ENCODE peak calls at places on chromosomes 11 and 22, in five cellular contexts. One of them, this sample, is unnamed.

GRCh38 chr11:64151337-64151736 is 14.6 kb downstream of the MACROD1 start:
- DNase-seq in GM23338: no peak
- DNase-seq in HCT116: no peak
- DNase-seq in HepG2: no peak
- DNase-seq in PC-3: no peak
- DNase-seq in this sample: no peak

GRCh38 chr11:78361228-78361627 is 56.4 kb downstream of the GAB2 start:
- DNase-seq in HepG2: no peak
- DNase-seq in HCT116: no peak
- DNase-seq in GM23338: no peak
- DNase-seq in PC-3: no peak
- DNase-seq in this sample: no peak

GRCh38 chr11:68264244-68264643 is 7.5 kb downstream of the C11orf24 start:
- DNase-seq in PC-3: no peak
- DNase-seq in GM23338: no peak
- DNase-seq in HCT116: no peak
- DNase-seq in HepG2: no peak
- DNase-seq in this sample: no peak

GRCh38 chr22:50119169-50119767 is 29.5 kb downstream of the MOV10L1 start:
- DNase-seq in PC-3: no peak
- DNase-seq in HepG2: no peak
- DNase-seq in HCT116: no peak
- DNase-seq in GM23338: no peak
- DNase-seq in this sample: no peak

GRCh38 chr11:73521621-73522020 is 76.3 kb downstream of the FAM168A start:
- DNase-seq in HCT116: peak
- DNase-seq in GM23338: no peak
- DNase-seq in PC-3: peak
- DNase-seq in HepG2: peak
- DNase-seq in this sample: peak

GRCh38 chr11:55457641-55458040 is 89.9 kb downstream of the OR4A15 start:
- DNase-seq in GM23338: no peak
- DNase-seq in HepG2: no peak
- DNase-seq in PC-3: peak
- DNase-seq in HCT116: no peak
- DNase-seq in this sample: no peak

GRCh38 chr11:117909611-117910382 is 19.4 kb downstream of the TMPRSS13 start:
- DNase-seq in PC-3: no peak
- DNase-seq in GM23338: no peak
- DNase-seq in HepG2: no peak
- DNase-seq in HCT116: no peak
- DNase-seq in this sample: no peak

GRCh38 chr22:36546932-36547331 is 18.0 kb upstream of the EIF3D start:
- DNase-seq in HCT116: peak
- DNase-seq in PC-3: peak
- DNase-seq in HepG2: peak
- DNase-seq in GM23338: no peak
- DNase-seq in this sample: peak

GRCh38 chr11:70542811-70543210 is 144.5 kb downstream of the CTTN start:
- DNase-seq in HCT116: no peak
- DNase-seq in GM23338: no peak
- DNase-seq in PC-3: no peak
- DNase-seq in HepG2: no peak
- DNase-seq in this sample: no peak

GRCh38 chr11:26943636-26944035 is 50.3 kb upstream of the FIBIN start:
- DNase-seq in HepG2: no peak
- DNase-seq in HCT116: no peak
- DNase-seq in GM23338: no peak
- DNase-seq in PC-3: no peak
- DNase-seq in this sample: no peak

GRCh38 chr22:46557736-46558480 is 20.5 kb upstream of the CELSR1 start:
- DNase-seq in GM23338: no peak
- DNase-seq in PC-3: no peak
- DNase-seq in HepG2: no peak
- DNase-seq in HCT116: no peak
- DNase-seq in this sample: no peak

GRCh38 chr22:46563381-46564083 is 26.1 kb upstream of the CELSR1 start:
- DNase-seq in HCT116: peak
- DNase-seq in PC-3: peak
- DNase-seq in GM23338: peak
- DNase-seq in HepG2: peak
- DNase-seq in this sample: peak

GRCh38 chr22:46560696-46561295 is 23.4 kb upstream of the CELSR1 start:
- DNase-seq in GM23338: no peak
- DNase-seq in PC-3: no peak
- DNase-seq in HCT116: no peak
- DNase-seq in HepG2: no peak
- DNase-seq in this sample: no peak

GRCh38 chr22:46564084-46564714 is 26.8 kb upstream of the CELSR1 start:
- DNase-seq in GM23338: no peak
- DNase-seq in HepG2: no peak
- DNase-seq in HCT116: no peak
- DNase-seq in PC-3: no peak
- DNase-seq in this sample: no peak

GRCh38 chr22:46561435-46561905 is 24.1 kb upstream of the CELSR1 start:
- DNase-seq in HCT116: peak
- DNase-seq in PC-3: peak
- DNase-seq in HepG2: peak
- DNase-seq in GM23338: peak
- DNase-seq in this sample: no peak
- H2AFZ ChIP-seq in HCT116: no peak
- H2AFZ ChIP-seq in PC-3: peak
- H2AFZ ChIP-seq in HepG2: no peak
- H2AFZ ChIP-seq in GM23338: peak
- H2AFZ ChIP-seq in this sample: no peak

GRCh38 chr11:104873252-104873651 is 25.0 kb downstream of the CASP12 start:
- DNase-seq in GM23338: peak
- DNase-seq in HCT116: no peak
- DNase-seq in PC-3: no peak
- DNase-seq in HepG2: no peak
- DNase-seq in this sample: no peak
- TF ChIP-seq CTCF in GM23338: peak
- TF ChIP-seq CTCF in HCT116: peak
- TF ChIP-seq CTCF in PC-3: peak
- TF ChIP-seq CTCF in HepG2: no peak
- TF ChIP-seq CTCF in this sample: peak

DNA sequence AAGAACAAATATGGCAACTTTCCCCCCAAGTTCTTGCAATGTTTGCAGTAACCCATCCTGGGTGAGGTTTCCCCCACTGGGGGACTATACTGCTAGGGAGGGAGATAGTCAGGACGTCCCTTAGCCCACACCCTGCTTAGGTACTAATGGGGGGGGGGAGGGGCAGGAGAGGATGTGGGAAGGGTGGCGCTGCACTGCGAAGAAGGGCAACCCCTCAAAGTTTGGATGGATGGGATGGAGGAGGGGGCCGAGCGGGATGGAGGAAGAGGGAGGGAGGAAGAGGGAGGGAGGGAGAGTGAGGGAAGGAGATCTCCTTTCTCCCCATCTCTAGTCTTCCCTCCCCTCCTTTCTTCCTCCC is 100.6 kb upstream of the HSD17B12 start:
- DNase-seq in PC-3: no peak
- DNase-seq in HepG2: no peak
- DNase-seq in HCT116: no peak
- DNase-seq in GM23338: peak
- DNase-seq in this sample: no peak
- TF ChIP-seq EZH2 in PC-3: no peak
- TF ChIP-seq EZH2 in HepG2: peak
- TF ChIP-seq EZH2 in HCT116: no peak
- TF ChIP-seq EZH2 in GM23338: peak
- TF ChIP-seq EZH2 in this sample: no peak

DNA sequence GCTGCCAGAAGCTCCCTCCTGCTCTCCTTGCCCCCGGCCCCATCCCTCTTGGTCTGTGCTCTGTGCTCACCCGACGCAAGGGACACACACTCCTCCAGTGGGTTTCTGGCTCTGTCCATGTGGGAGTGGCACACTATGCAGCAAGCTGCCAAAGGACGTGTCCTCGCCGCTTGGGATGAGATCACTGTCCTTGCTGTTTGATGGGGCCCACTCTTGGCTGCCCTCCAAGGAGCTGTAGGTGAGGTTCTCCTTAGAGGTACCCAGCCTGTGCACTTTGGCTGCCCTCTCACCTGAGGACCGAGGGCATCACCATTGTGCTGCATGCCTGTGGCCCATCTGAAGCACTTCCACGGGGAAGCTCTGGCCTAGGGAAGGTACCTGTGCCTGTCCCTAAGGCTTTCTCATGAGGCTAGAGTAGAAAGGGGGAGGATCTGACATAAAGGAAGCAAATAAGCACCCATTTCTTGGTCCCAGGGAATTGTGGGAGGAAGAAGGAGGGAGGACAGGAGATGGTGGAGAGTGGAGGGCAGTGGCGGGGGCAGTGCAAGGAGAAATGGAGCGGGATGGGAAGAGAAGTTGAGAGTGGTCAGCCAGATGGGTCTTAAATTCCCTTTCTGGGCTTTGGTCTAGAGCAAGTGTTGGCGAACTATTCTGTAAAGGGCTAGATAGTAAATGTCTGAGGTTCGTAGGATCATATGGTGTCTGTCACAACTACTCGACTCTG is 47.2 kb upstream of the AMPD3 start:
- DNase-seq in PC-3: no peak
- DNase-seq in GM23338: no peak
- DNase-seq in HepG2: peak
- DNase-seq in HCT116: no peak
- DNase-seq in this sample: no peak
- H2AFZ ChIP-seq in PC-3: no peak
- H2AFZ ChIP-seq in GM23338: no peak
- H2AFZ ChIP-seq in HepG2: no peak
- H2AFZ ChIP-seq in HCT116: peak
- H2AFZ ChIP-seq in this sample: no peak

GRCh38 chr11:122101625-122102291 is 14.3 kb downstream of the BLID start:
- DNase-seq in HCT116: no peak
- DNase-seq in GM23338: peak
- DNase-seq in HepG2: peak
- DNase-seq in PC-3: no peak
- DNase-seq in this sample: peak
- TF ChIP-seq CTCF in HCT116: peak
- TF ChIP-seq CTCF in GM23338: peak
- TF ChIP-seq CTCF in HepG2: peak
- TF ChIP-seq CTCF in PC-3: peak
- TF ChIP-seq CTCF in this sample: peak

DNA sequence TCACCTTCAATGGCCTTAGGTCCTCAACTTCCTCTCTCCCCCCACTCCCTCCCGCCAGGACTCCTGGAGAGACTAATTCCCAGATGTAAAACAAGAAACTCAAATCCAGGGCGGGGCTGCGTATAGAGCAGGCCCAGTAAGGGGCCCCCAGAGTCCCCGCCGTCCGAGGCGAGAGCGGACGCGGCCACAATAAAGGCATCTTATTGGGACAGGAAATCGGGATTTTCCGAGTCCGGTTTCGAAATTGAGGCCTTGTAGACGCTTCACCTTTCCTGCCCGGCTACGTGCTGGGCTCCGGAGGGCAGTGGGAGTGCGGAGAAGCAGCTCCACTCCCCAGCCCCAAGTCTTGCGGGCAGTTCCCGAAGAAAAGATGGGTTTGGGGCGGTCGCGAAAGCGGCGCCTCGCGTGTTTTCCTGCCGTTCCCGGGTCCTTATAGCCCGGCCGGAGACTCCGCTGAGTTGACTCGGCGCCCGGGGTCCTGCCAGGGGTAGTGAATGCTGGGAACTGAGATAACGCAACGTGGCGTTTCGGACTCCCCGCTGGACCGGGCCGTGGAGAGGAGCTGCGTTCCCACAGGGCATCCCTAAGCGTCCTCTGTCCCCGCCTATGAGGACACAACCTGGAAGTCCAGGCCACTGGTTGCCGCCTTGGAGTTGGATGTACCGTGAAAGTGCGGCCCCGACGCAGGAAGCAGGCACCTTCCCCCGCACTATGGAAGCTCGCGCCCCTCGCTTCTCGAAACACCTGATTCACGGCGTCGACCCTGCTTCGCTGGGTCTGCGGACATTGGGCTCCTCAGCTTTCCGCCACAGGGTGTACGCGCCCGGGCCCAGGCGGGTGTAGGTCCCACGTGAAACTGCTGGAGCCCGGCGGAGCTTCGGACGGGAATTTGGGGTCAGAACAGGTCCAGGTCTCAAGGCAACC is 4.8 kb upstream of the CHRM1 start:
- DNase-seq in PC-3: no peak
- DNase-seq in HepG2: no peak
- DNase-seq in HCT116: no peak
- DNase-seq in GM23338: peak
- DNase-seq in this sample: no peak
- TF ChIP-seq EZH2 in PC-3: no peak
- TF ChIP-seq EZH2 in HepG2: no peak
- TF ChIP-seq EZH2 in HCT116: no peak
- TF ChIP-seq EZH2 in GM23338: peak
- TF ChIP-seq EZH2 in this sample: peak

DNA sequence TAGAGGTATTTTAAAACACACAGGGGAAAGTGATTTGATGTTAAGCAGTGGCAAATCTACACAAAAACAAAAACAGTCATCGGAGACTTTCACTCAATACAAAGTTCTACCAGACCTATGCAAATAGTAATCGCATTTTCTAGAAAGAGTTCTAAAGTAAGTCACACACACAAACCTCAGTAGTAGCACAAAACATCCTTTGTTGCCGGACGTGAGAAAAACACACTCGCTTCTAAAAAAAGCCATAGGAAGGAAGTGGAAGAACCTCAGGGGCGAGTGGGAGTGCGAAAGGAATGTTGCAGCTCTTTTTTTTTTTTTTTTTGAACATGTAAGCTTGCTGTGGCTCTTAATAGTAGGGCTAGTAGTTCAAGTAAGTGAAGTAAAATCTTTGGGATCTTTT is 88.9 kb downstream of the MAML2 start:
- DNase-seq in GM23338: peak
- DNase-seq in HCT116: no peak
- DNase-seq in HepG2: peak
- DNase-seq in PC-3: no peak
- DNase-seq in this sample: peak
- H2AFZ ChIP-seq in GM23338: no peak
- H2AFZ ChIP-seq in HCT116: no peak
- H2AFZ ChIP-seq in HepG2: no peak
- H2AFZ ChIP-seq in PC-3: no peak
- H2AFZ ChIP-seq in this sample: no peak

This sample was measured in fibroblast of lung.